ENCODE peak calls at places on chromosomes 13 and 19, in eight cellular contexts. One of them, this sample, is unnamed. For H3K4me1, the result is how much of the 10 kb centered on the place peaks cover.

GRCh38 chr13:101416181-101417042 is at the start of gene NALCN:
- DNase-seq in Peyer's patch: no peak
- DNase-seq in A549: peak
- DNase-seq in uterus: no peak
- DNase-seq in body of pancreas: peak
- DNase-seq in sigmoid colon: no peak
- DNase-seq in transverse colon: no peak
- DNase-seq in IMR-90: no peak
- DNase-seq in this sample: peak

GRCh38 chr19:14719162-14719561 is 29.3 kb downstream of the ZNF333 start:
- DNase-seq in sigmoid colon: no peak
- DNase-seq in A549: no peak
- DNase-seq in body of pancreas: no peak
- DNase-seq in uterus: no peak
- DNase-seq in transverse colon: no peak
- DNase-seq in IMR-90: no peak
- DNase-seq in Peyer's patch: no peak
- DNase-seq in this sample: no peak

GRCh38 chr13:84702174-84702573 is 819.9 kb upstream of the SLITRK1 start:
- DNase-seq in Peyer's patch: no peak
- DNase-seq in A549: no peak
- DNase-seq in body of pancreas: no peak
- DNase-seq in transverse colon: no peak
- DNase-seq in uterus: no peak
- DNase-seq in IMR-90: no peak
- DNase-seq in sigmoid colon: no peak
- DNase-seq in this sample: no peak

GRCh38 chr13:25192936-25193335 is 20.8 kb upstream of the AMER2 start:
- DNase-seq in Peyer's patch: no peak
- DNase-seq in uterus: no peak
- DNase-seq in transverse colon: no peak
- DNase-seq in A549: no peak
- DNase-seq in body of pancreas: no peak
- DNase-seq in sigmoid colon: no peak
- DNase-seq in IMR-90: no peak
- DNase-seq in this sample: no peak

GRCh38 chr19:46844067-46844489 is 6.6 kb downstream of the AP2S1 start:
- DNase-seq in body of pancreas: no peak
- DNase-seq in uterus: no peak
- DNase-seq in A549: no peak
- DNase-seq in IMR-90: no peak
- DNase-seq in transverse colon: no peak
- DNase-seq in sigmoid colon: no peak
- DNase-seq in Peyer's patch: no peak
- DNase-seq in this sample: no peak

GRCh38 chr13:63393112-63393511 is 1977.5 kb upstream of the PCDH20 start:
- DNase-seq in A549: no peak
- DNase-seq in IMR-90: peak
- DNase-seq in body of pancreas: no peak
- DNase-seq in Peyer's patch: no peak
- DNase-seq in transverse colon: no peak
- DNase-seq in uterus: no peak
- DNase-seq in sigmoid colon: no peak
- DNase-seq in this sample: no peak

GRCh38 chr13:59674616-59675015 is 489.1 kb downstream of the DIAPH3 start:
- DNase-seq in A549: no peak
- DNase-seq in sigmoid colon: no peak
- DNase-seq in uterus: no peak
- DNase-seq in IMR-90: no peak
- DNase-seq in Peyer's patch: no peak
- DNase-seq in transverse colon: no peak
- DNase-seq in body of pancreas: no peak
- DNase-seq in this sample: no peak

GRCh38 chr19:6811906-6812305 is 39.4 kb downstream of the VAV1 start:
- DNase-seq in Peyer's patch: no peak
- DNase-seq in body of pancreas: no peak
- DNase-seq in transverse colon: no peak
- DNase-seq in IMR-90: peak
- DNase-seq in A549: peak
- DNase-seq in uterus: no peak
- DNase-seq in sigmoid colon: no peak
- DNase-seq in this sample: peak

DNA sequence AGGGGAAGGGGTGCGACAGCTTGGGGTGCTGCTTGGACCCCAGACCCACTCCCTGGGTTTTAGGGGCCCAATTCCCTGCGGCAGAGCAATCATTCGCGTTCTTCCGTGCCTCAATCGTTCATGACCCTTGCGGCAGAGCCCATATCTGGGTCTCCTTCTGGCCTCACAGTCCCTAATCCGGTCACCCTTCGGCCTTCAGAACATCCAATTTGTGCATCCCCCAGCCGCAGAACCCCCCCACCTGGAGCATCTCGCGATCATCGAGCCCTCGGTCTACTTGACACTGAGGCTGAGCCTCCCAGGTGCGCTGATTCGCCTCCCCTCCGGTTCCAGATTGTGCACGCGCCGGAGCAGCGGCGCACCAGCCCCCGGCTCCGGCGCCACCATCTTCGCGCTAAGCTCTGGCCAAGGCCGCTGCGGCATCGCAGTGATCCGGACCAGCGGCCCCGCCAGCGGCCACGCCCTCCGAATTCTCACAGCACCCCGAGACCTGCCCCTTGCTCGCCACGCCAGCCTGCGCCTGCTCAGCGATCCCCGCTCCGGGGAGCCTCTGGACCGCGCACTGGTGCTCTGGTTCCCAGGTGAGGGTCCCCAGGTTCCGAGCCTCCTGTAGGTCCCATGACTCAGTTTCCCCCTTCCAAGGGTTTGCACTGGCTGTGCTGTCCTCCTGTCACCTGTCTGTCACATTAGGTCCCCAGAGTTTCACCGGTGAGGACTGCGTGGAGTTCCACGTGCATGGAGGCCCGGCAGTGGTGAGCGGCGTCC is 504 bp downstream of the GTPBP3 start:
- DNase-seq in body of pancreas: no peak
- DNase-seq in transverse colon: no peak
- DNase-seq in sigmoid colon: no peak
- DNase-seq in IMR-90: no peak
- DNase-seq in A549: no peak
- DNase-seq in Peyer's patch: no peak
- DNase-seq in uterus: no peak
- DNase-seq in this sample: no peak
- H3K4me1 ChIP-seq in body of pancreas: under half
- H3K4me1 ChIP-seq in transverse colon: under half
- H3K4me1 ChIP-seq in sigmoid colon: under half
- H3K4me1 ChIP-seq in IMR-90: under half
- H3K4me1 ChIP-seq in A549: under half
- H3K4me1 ChIP-seq in Peyer's patch: under half
- H3K4me1 ChIP-seq in uterus: under half
- H3K4me1 ChIP-seq in this sample: under half

GRCh38 chr19:35509861-35510625 is 3.4 kb downstream of the DMKN start:
- DNase-seq in transverse colon: peak
- DNase-seq in A549: peak
- DNase-seq in uterus: peak
- DNase-seq in body of pancreas: peak
- DNase-seq in sigmoid colon: peak
- DNase-seq in IMR-90: peak
- DNase-seq in Peyer's patch: peak
- DNase-seq in this sample: peak

GRCh38 chr19:35511337-35511736 is 2.1 kb downstream of the DMKN start:
- DNase-seq in A549: no peak
- DNase-seq in IMR-90: no peak
- DNase-seq in transverse colon: no peak
- DNase-seq in sigmoid colon: no peak
- DNase-seq in uterus: no peak
- DNase-seq in body of pancreas: no peak
- DNase-seq in Peyer's patch: no peak
- DNase-seq in this sample: no peak

GRCh38 chr19:35512831-35513230 is 618 bp downstream of the DMKN start:
- DNase-seq in A549: no peak
- DNase-seq in body of pancreas: no peak
- DNase-seq in IMR-90: no peak
- DNase-seq in uterus: no peak
- DNase-seq in sigmoid colon: no peak
- DNase-seq in Peyer's patch: no peak
- DNase-seq in transverse colon: no peak
- DNase-seq in this sample: no peak

GRCh38 chr19:35509018-35509652 is 4.3 kb downstream of the DMKN start:
- DNase-seq in transverse colon: peak
- DNase-seq in uterus: peak
- DNase-seq in body of pancreas: peak
- DNase-seq in IMR-90: no peak
- DNase-seq in A549: no peak
- DNase-seq in sigmoid colon: no peak
- DNase-seq in Peyer's patch: no peak
- DNase-seq in this sample: no peak

DNA sequence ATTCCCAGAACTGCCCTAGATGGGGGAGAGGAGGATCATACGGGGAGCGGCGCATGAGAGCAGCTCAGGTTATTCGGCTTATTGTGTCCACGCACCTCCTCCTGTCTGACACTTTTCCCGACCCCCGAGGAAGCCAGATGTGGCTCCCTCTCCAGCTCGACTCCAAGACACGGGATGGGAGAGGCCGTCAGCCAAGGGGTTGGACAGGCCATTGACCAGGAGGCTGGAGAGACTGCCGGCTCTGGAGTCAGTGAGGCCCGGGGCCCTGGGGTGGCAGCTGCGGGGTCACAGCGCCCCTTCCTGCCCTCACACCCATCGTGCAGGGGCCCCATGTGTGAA is 2.9 kb downstream of the DMKN start:
- DNase-seq in A549: no peak
- DNase-seq in uterus: no peak
- DNase-seq in body of pancreas: no peak
- DNase-seq in IMR-90: no peak
- DNase-seq in sigmoid colon: no peak
- DNase-seq in Peyer's patch: no peak
- DNase-seq in transverse colon: no peak
- DNase-seq in this sample: no peak
- TF ChIP-seq CTCF in A549: peak
- TF ChIP-seq CTCF in uterus: no peak
- TF ChIP-seq CTCF in body of pancreas: no peak
- TF ChIP-seq CTCF in IMR-90: no peak
- TF ChIP-seq CTCF in sigmoid colon: peak
- TF ChIP-seq CTCF in Peyer's patch: no peak
- TF ChIP-seq CTCF in transverse colon: no peak
- TF ChIP-seq CTCF in this sample: no peak

GRCh38 chr19:19193926-19194325 is 1.9 kb downstream of the RFXANK start:
- DNase-seq in body of pancreas: no peak
- DNase-seq in A549: no peak
- DNase-seq in uterus: no peak
- DNase-seq in sigmoid colon: no peak
- DNase-seq in IMR-90: no peak
- DNase-seq in Peyer's patch: no peak
- DNase-seq in transverse colon: no peak
- DNase-seq in this sample: no peak

GRCh38 chr19:19186742-19187141 is 5.2 kb downstream of the BORCS8 start:
- DNase-seq in body of pancreas: no peak
- DNase-seq in uterus: no peak
- DNase-seq in Peyer's patch: no peak
- DNase-seq in IMR-90: no peak
- DNase-seq in transverse colon: no peak
- DNase-seq in sigmoid colon: no peak
- DNase-seq in A549: no peak
- DNase-seq in this sample: no peak

GRCh38 chr19:19192910-19193423 is 909 bp downstream of the RFXANK start:
- DNase-seq in transverse colon: no peak
- DNase-seq in Peyer's patch: no peak
- DNase-seq in A549: no peak
- DNase-seq in sigmoid colon: no peak
- DNase-seq in IMR-90: no peak
- DNase-seq in body of pancreas: no peak
- DNase-seq in uterus: no peak
- DNase-seq in this sample: no peak

DNA sequence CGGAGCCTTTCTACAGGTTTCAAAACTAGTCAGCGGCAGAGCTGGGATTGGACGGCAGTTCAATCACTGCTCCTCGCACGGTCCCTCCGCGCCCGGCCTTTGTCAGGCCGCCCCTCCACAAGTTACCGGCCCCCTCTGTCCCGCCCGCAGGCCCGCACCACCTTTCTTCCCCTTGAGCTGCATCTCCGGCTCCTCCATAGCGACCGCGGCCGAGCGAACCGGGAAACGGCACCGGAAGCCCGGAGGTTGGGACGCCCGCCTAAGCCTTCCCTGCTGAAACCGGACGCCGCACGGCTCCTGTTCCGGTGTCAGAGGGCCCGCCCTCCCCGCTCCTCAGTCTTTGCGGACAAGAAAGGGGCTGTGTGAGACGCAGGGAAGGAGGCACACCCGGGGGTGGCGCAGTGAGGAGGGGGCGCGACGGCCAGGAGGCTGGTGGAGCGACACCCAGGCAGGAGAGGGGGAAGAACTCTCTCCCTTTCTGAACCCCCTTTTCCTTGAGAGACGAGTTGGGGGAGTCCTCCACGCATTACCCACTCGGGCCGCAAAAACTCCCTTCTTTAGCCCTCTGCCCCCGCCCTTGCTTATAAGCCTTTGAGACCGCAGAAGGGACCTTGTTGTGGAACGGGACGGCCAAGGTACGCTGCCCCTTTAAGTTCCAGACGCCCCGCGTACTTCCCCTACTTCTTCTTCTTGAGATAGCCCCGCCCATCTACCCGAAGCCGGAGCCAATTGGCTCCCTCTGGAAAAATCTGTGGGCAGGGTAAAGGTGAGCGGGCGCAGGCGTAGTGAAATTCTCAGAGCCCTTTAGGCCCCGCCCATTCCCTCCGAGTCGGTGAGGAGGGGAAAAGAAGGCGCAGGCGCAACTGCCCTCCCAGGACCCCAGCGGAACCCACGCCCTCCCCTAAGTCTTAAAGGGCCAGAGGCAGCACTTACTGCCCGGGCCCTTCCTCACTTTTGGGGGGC is at the start of the genes BORCS8 and RFXANK:
- DNase-seq in IMR-90: peak
- DNase-seq in uterus: peak
- DNase-seq in sigmoid colon: peak
- DNase-seq in Peyer's patch: peak
- DNase-seq in transverse colon: peak
- DNase-seq in A549: peak
- DNase-seq in body of pancreas: peak
- DNase-seq in this sample: peak
- TF ChIP-seq POLR2A in IMR-90: no peak
- TF ChIP-seq POLR2A in uterus: peak
- TF ChIP-seq POLR2A in sigmoid colon: peak
- TF ChIP-seq POLR2A in Peyer's patch: peak
- TF ChIP-seq POLR2A in transverse colon: peak
- TF ChIP-seq POLR2A in A549: peak
- TF ChIP-seq POLR2A in body of pancreas: peak
- TF ChIP-seq POLR2A in this sample: no peak

DNA sequence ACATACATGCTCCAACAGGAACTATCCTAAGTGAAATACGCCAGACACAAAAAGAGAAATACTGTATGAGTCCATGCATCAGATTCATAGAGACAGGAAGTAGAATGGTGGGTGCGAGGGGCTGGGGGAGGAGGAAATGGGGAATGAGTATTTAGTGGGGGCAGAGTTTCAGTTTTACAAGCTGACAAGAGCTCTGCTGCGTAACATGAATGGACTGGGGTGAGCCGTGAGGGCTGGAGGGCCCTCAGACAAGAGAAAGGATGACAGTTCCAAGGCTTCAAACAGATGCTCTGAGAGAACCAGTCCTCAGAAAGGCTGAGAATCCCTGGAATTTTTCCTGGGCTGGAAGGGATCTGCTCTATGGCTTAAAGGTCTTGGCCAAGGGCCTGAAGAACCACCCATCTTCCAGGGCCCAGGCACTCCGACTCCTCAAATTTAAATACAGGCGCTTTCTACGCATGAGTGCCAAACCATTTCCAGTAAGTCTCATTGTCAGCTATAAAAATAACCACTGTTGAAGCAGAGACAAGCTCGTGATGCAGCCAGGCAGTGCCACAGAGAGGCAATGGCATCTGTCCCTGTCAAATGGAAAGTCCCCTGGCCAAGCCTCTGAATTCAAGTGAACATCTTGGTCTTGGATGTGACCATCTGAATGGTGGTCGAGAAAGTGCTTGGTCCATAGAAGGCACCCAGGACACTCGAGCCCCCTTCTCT is 17.5 kb downstream of the KLF2 start:
- DNase-seq in sigmoid colon: no peak
- DNase-seq in body of pancreas: no peak
- DNase-seq in IMR-90: no peak
- DNase-seq in transverse colon: peak
- DNase-seq in A549: no peak
- DNase-seq in Peyer's patch: no peak
- DNase-seq in uterus: no peak
- DNase-seq in this sample: peak
- H3K4me1 ChIP-seq in sigmoid colon: under half
- H3K4me1 ChIP-seq in body of pancreas: under half
- H3K4me1 ChIP-seq in IMR-90: under half
- H3K4me1 ChIP-seq in transverse colon: under half
- H3K4me1 ChIP-seq in A549: under half
- H3K4me1 ChIP-seq in Peyer's patch: under half
- H3K4me1 ChIP-seq in uterus: under half
- H3K4me1 ChIP-seq in this sample: under half

This sample was measured in testis.